ENCODE peak calls at places on chromosome 7, in four cellular contexts. I is body of pancreas, C is IMR-90, X is stomach. Y is an unnamed sample. For H3K4me1, the result is how much of the 10 kb centered on the place peaks cover.

GRCh38 chr7:27110163-27110976 is 7.9 kb upstream of the HOXA2 start:
- DNase-seq in I (peak), C (peak), X (no peak), Y (no peak)

GRCh38 chr7:43148161-43148731 is 35.8 kb downstream of the HECW1 start:
- DNase-seq in C (peak), X (no peak), I (no peak), Y (no peak)

GRCh38 chr7:1537631-1538412 is 7.3 kb downstream of the MAFK start:
- DNase-seq in I (peak), X (peak), C (peak), Y (peak)

GRCh38 chr7:24608504-24608903 is 35.3 kb downstream of the PALS2 start:
- DNase-seq in C (no peak), I (peak), X (no peak), Y (no peak)

GRCh38 chr7:19520392-19520791 is 188.4 kb downstream of the POLR1F start:
- DNase-seq in I (no peak), C (no peak), X (no peak), Y (no peak)

GRCh38 chr7:30146127-30146612 is 11.4 kb downstream of the MTURN start:
- DNase-seq in X (no peak), C (no peak), I (no peak), Y (no peak)

GRCh38 chr7:20200361-20200760 is 16.8 kb downstream of the MACC1 start:
- DNase-seq in C (no peak), I (no peak), X (no peak), Y (no peak)

GRCh38 chr7:143012409-143012808 is 14.5 kb downstream of the OR9A2 start:
- DNase-seq in C (no peak), X (no peak), I (no peak), Y (no peak)

GRCh38 chr7:105224884-105225651 is 163.7 kb downstream of the SRPK2 start:
- DNase-seq in C (peak), I (peak), X (no peak), Y (no peak)

GRCh38 chr7:36084485-36085091 is 68.5 kb upstream of the EEPD1 start:
- DNase-seq in C (peak), I (peak), X (peak), Y (peak)

GRCh38 chr7:75772081-75773077 is at the start of gene CCL26:
- DNase-seq in C (peak), I (peak), X (peak), Y (no peak)

GRCh38 chr7:5697754-5698487 is 83.5 kb downstream of the RNF216 start:
- DNase-seq in C (no peak), I (no peak), X (no peak), Y (no peak)
- H3K4me1 ChIP-seq in C (under half), I (half or more), X (under half), Y (under half)

DNA sequence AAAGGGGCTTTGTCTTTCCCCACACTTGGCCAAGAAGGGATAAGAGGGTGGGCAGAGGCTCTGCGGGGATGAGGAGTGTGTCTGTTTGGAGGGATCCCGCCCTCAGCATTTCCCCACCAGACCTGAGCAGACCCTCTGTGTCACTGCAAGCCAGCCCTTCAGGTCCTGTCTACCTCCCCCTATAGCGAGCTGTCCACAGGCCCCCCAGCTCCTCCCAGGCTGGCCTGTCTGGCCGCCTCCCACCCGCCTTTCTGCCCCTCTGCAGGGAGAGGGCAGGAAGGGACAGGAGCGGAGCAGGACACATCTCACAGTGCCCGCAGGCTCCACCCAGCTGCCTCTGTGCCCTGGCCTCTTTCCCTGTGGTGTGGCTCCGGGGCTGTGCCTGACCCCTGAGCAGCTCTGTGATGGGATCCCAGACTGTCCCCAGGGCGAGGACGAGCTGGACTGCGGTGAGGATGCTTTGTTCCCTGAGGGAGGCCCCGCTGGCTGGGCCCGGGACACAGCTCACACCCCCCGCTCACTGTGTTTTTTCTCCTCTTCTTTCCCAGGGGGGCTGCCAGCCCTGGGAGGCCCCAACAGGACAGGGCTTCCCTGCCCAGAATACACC is 17.5 kb upstream of the ZNF467 start:
- DNase-seq in I (no peak), X (no peak), C (no peak), Y (no peak)
- H3K4me3 ChIP-seq in I (no peak), X (no peak), C (no peak), Y (no peak)

DNA sequence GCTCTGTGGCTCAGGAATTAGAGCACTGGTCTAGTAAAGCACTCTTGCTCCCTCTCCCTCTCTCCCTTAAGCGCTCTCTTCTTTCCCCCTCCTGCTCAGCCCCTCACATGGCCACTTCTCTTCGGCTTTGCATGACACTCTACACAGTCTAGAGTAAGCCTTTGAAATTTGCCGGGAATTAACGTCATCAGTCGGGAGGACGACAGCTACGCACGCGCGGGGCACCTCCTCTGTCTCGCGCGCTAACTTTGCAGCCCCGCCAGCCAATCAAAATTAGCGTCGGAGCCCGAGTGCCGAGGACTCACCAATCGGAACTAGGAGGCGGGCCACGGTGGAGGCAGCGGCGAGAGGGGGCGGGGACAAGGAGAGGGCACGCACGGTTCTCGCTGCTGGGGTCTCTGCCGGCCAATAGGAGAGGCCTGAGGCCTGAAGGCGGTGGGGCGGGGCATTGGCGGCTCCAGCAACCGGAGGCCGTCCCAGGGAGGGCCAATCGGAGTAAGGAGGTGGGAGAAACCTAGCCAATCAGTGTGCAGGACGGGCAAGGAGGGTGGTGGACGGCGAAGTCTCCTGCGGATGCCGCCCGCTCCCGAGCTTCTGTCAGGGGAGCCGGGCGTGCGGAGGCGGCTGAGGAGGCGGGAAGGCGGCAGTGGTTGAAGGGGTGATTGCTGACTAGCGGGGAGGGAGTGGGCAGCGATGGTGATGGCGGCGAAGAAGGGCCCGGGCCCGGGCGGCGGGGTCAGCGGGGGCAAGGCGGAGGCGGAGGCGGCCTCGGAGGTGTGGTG is at the start of gene AGFG2:
- DNase-seq in X (peak), I (peak), C (peak), Y (peak)
- TF ChIP-seq POLR2A in X (no peak), I (peak), C (peak), Y (peak)

DNA sequence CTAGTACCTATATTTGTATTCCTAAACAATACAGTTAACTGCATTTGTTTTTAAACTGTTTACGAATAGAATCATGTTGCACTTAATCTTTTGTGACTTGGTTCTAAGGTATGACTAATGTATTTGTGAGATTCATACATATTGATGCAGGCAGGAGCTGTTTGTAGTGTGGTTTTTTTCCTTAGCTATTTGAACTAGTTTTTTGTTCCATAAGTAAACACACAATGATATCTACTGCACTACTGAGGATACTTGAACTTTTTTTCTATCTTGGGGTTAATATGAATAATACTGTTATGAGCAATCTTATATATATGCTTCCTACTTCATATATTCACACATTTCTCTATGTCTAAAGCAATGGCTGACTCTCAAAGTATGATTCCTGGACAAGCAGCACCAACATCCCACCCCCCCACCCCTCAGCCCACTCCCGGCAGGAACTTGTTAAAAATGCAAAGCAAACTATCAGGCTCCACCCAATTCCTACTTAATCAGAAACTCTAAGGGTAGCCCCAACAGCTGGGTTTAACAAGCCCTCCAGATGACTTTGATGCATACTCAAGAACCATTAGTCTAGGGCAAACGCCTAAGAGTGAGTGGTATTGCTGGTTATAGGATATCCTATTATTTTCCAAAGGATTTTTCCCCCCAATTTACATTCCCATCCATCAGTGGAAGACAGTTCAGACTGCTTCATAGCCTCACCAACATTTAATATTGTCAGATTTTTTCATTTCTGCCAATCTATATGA is 25.8 kb downstream of the BRAF start:
- DNase-seq in C (peak), X (no peak), I (no peak), Y (no peak)
- H3K4me1 ChIP-seq in C (under half), X (under half), I (under half), Y (under half)

GRCh38 chr7:100753750-100754149 is 20.4 kb downstream of the ZAN start:
- DNase-seq in I (no peak), X (no peak), C (peak), Y (no peak)
- H3K4me3 ChIP-seq in I (no peak), X (no peak), C (no peak), Y (no peak)

GRCh38 chr7:120725376-120726039 is 132.4 kb downstream of the TSPAN12 start:
- DNase-seq in I (no peak), X (no peak), C (peak), Y (no peak)
- TF ChIP-seq POLR2A in I (no peak), X (no peak), C (no peak), Y (no peak)